ENCODE peak calls at places on chromosomes 6 and 20, in six cellular contexts. A is T-helper 2 cell, X is NCI-H524, T is CMK, L is GM12892, R is cardiac fibroblast. B is an unnamed sample.

GRCh38 chr20:1299522-1299921 is 29.4 kb downstream of the SDCBP2 start:
- DNase-seq in A (no peak), X (no peak), T (peak), L (no peak), R (no peak), B (no peak)

GRCh38 chr6:43780891-43781571 is 11.0 kb downstream of the VEGFA start:
- DNase-seq in A (no peak), X (no peak), T (no peak), L (no peak), R (no peak), B (no peak)

GRCh38 chr20:17584684-17585083 is 14.8 kb downstream of the DSTN start:
- DNase-seq in A (no peak), X (no peak), T (no peak), L (no peak), R (no peak), B (no peak)

GRCh38 chr6:111793711-111794111 is 79.5 kb downstream of the FYN start:
- DNase-seq in A (no peak), X (no peak), T (no peak), L (no peak), R (no peak), B (peak)

GRCh38 chr6:25993038-25993684 is 30.6 kb downstream of the TRIM38 start:
- DNase-seq in A (no peak), X (no peak), T (no peak), L (no peak), R (no peak), B (no peak)

GRCh38 chr6:50850223-50850751 is 31.6 kb downstream of the TFAP2B start:
- DNase-seq in A (no peak), X (no peak), T (no peak), L (no peak), R (no peak), B (no peak)

GRCh38 chr6:156791261-156791850 is 14.2 kb downstream of the ARID1B start:
- DNase-seq in A (no peak), X (peak), T (no peak), L (no peak), R (peak), B (no peak)

GRCh38 chr6:101083533-101084172 is 202.5 kb upstream of the ASCC3 start:
- DNase-seq in A (no peak), X (no peak), T (no peak), L (no peak), R (peak), B (no peak)

GRCh38 chr6:108872001-108872974 is 24.1 kb downstream of the ARMC2 start:
- DNase-seq in A (peak), X (no peak), T (no peak), L (no peak), R (no peak), B (peak)

GRCh38 chr6:18509871-18510643 is 122.9 kb downstream of the RNF144B start:
- DNase-seq in A (no peak), X (no peak), T (no peak), L (no peak), R (no peak), B (no peak)

GRCh38 chr6:45822269-45822812 is 193.3 kb downstream of the CLIC5 start:
- DNase-seq in A (no peak), X (no peak), T (no peak), L (no peak), R (no peak), B (no peak)

GRCh38 chr6:67541591-67541990 is 1093.5 kb upstream of the ADGRB3 start:
- DNase-seq in A (no peak), X (no peak), T (no peak), L (no peak), R (no peak), B (no peak)

GRCh38 chr6:131387706-131388455 is 185.1 kb upstream of the ARG1 start:
- DNase-seq in A (no peak), X (peak), T (no peak), L (no peak), R (no peak), B (no peak)

GRCh38 chr6:157276731-157277130 is 46.6 kb downstream of the TMEM242 start:
- DNase-seq in A (no peak), X (no peak), T (no peak), L (no peak), R (no peak), B (no peak)

GRCh38 chr6:29722773-29723665 is at the start of gene HLA-F:
- DNase-seq in A (peak), X (no peak), T (no peak), L (peak), R (peak), B (peak)

GRCh38 chr6:156423075-156423474 is 354.1 kb upstream of the ARID1B start:
- DNase-seq in A (no peak), X (no peak), T (peak), L (no peak), R (no peak), B (no peak)

B was measured in natural killer cell.